ENCODE peak calls at places on chromosome 7, in four cellular contexts. T is nephron progenitor cell, F is cardiac fibroblast, E is fibroblast of lung. V is an unnamed sample.

GRCh38 chr7:5997210-5997808 is 11.5 kb downstream of the PMS2 start:
- DNase-seq in T (peak; percentile 15), F (peak; percentile 81), E (peak; percentile 58), V (peak; percentile 74)

GRCh38 chr7:107638594-107638993 is 22.0 kb upstream of the SLC26A4 start:
- DNase-seq in T (no peak), F (no peak), E (no peak), V (no peak)

GRCh38 chr7:120052884-120053382 is 220.0 kb upstream of the KCND2 start:
- DNase-seq in T (peak; percentile 41), F (peak; percentile 97), E (peak; percentile 93), V (peak; percentile 100)

GRCh38 chr7:22985436-22985835 is 28.5 kb downstream of the HYCC1 start:
- DNase-seq in T (no peak), F (no peak), E (no peak), V (no peak)

GRCh38 chr7:2063562-2064360 is 169.0 kb downstream of the MAD1L1 start:
- DNase-seq in T (no peak), F (peak; percentile 39), E (no peak), V (peak; percentile 47)

GRCh38 chr7:115368998-115369397 is 447.1 kb downstream of the MDFIC start:
- DNase-seq in T (no peak), F (no peak), E (no peak), V (no peak)

GRCh38 chr7:66630529-66630928 is 1.8 kb downstream of the KCTD7 start:
- DNase-seq in T (no peak), F (no peak), E (peak; percentile 13), V (no peak)

GRCh38 chr7:3461923-3462322 is 160.9 kb downstream of the SDK1 start:
- DNase-seq in T (no peak), F (no peak), E (no peak), V (no peak)

GRCh38 chr7:122303522-122303970 is 1.0 kb downstream of the FEZF1 start:
- DNase-seq in T (no peak), F (no peak), E (no peak), V (no peak)

GRCh38 chr7:149261321-149261828 is 621 bp upstream of the ZNF783 start:
- DNase-seq in T (no peak), F (peak; percentile 27), E (peak; percentile 77), V (peak; percentile 44)

GRCh38 chr7:5701085-5701914 is 80.2 kb downstream of the RNF216 start:
- DNase-seq in T (no peak), F (no peak), E (peak; percentile 46), V (peak; percentile 30)

GRCh38 chr7:1843271-1843861 is 173.3 kb downstream of the ELFN1 start:
- DNase-seq in T (peak; percentile 25), F (no peak), E (peak; percentile 6), V (peak; percentile 17)

GRCh38 chr7:87325576-87326370 is 19.7 kb upstream of the CROT start:
- DNase-seq in T (no peak), F (no peak), E (no peak), V (no peak)

GRCh38 chr7:29189743-29190201 is 4.8 kb upstream of the CHN2 start:
- DNase-seq in T (peak; percentile 77), F (peak; percentile 54), E (peak; percentile 21), V (peak; percentile 17)

GRCh38 chr7:44145969-44146897 is 5.1 kb upstream of the MYL7 start:
- DNase-seq in T (peak; percentile 90), F (peak; percentile 75), E (peak; percentile 45), V (peak; percentile 67)

GRCh38 chr7:44143606-44144250 is 2.6 kb upstream of the MYL7 start:
- DNase-seq in T (no peak), F (no peak), E (no peak), V (no peak)

GRCh38 chr7:46989247-46989646 is 592.7 kb downstream of the TNS3 start:
- DNase-seq in T (no peak), F (no peak), E (no peak), V (no peak)

GRCh38 chr7:135231686-135232085 is 2.0 kb upstream of the STRA8 start:
- DNase-seq in T (no peak), F (no peak), E (no peak), V (no peak)

GRCh38 chr7:154975984-154976383 is 26.9 kb downstream of the PAXIP1 start:
- DNase-seq in T (no peak), F (no peak), E (no peak), V (no peak)

GRCh38 chr7:55026086-55026790 is 7.4 kb downstream of the EGFR start:
- DNase-seq in T (no peak), F (no peak), E (no peak), V (peak; percentile 60)

GRCh38 chr7:99730992-99731391 is 4.0 kb downstream of the CYP3A7 start:
- DNase-seq in T (no peak), F (no peak), E (no peak), V (no peak)

GRCh38 chr7:26101471-26102151 is 50.4 kb upstream of the NFE2L3 start:
- DNase-seq in T (peak; percentile 69), F (no peak), E (no peak), V (no peak)